ENCODE peak calls at places on chromosomes 6 and 20, in eight cellular contexts. M, J, V, I, O, E, F and S are unnamed samples.

GRCh38 chr20:16187956-16188616 is 385.2 kb downstream of the KIF16B start:
- DNase-seq in M (no peak), F (no peak), J (no peak), E (no peak), V (no peak), O (no peak), I (no peak), S (peak)

GRCh38 chr6:90284236-90284744 is 12.4 kb downstream of the BACH2 start:
- DNase-seq in I (no peak), E (peak), O (peak), J (peak), V (peak), F (no peak), M (no peak), S (peak)

GRCh38 chr6:19845271-19846046 is 8.3 kb downstream of the ID4 start:
- DNase-seq in O (no peak), M (no peak), F (no peak), J (no peak), V (no peak), E (peak), I (no peak), S (no peak)

GRCh38 chr20:40689943-40690835 is 1.2 kb upstream of the MAFB start:
- DNase-seq in I (peak), M (peak), J (peak), V (peak), O (peak), E (peak), F (peak), S (peak)

GRCh38 chr6:53300656-53301551 is 47.8 kb downstream of the ELOVL5 start:
- DNase-seq in I (no peak), F (no peak), O (no peak), V (no peak), M (no peak), E (no peak), J (no peak), S (peak)

GRCh38 chr6:41584668-41585205 is 38.6 kb downstream of the FOXP4 start:
- DNase-seq in F (no peak), M (no peak), J (no peak), O (no peak), E (no peak), I (no peak), V (no peak), S (no peak)

GRCh38 chr6:11692451-11693376 is 85.9 kb downstream of the ADTRP start:
- DNase-seq in E (no peak), V (peak), J (no peak), O (no peak), F (no peak), M (no peak), I (no peak), S (no peak)

GRCh38 chr6:158518196-158519127 is 41.4 kb upstream of the TMEM181 start:
- DNase-seq in E (peak), V (peak), J (peak), I (peak), O (peak), M (peak), F (peak), S (peak)

GRCh38 chr6:45595010-45595851 is 217.5 kb upstream of the SUPT3H start:
- DNase-seq in J (no peak), M (no peak), V (no peak), O (no peak), I (no peak), E (no peak), F (no peak), S (no peak)

DNA sequence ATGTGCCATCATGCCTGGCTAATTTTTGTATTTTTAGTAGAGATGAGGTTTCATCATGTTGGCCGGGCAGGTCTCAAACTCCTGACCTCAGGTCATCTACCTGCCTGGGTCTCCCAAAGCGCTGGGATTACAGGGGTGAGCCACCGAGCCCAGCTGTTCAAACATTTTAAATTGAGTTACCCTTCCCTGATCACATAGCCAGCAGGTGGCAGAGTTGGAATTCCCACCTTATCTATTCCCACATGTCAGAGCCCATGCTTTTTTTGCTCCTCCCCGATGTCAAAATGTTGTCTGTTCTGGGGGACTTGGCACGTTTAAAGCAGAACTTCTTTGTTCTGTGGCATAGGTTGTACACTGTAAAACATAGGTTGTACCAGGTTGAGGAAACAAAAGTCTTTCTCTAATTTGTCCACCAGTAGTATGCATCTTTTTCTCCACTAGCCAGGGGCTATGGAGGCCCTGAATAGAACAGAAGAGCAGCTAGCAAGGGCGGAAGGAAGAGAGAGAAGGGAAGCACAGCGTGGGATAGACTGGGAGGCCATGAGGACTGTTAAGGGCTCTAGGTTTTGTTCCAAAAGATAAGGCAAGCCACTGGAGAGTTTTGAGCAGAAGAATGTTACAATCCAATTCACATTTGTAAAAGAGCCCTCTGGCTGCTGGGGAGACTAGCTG is 7.3 kb upstream of the LBP start:
- DNase-seq in J (no peak), E (peak), I (no peak), O (peak), V (no peak), M (no peak), F (no peak), S (peak)
- TF ChIP-seq CTCF in J (no peak), E (peak), I (peak), O (peak), V (no peak), M (no peak), F (peak), S (peak)

GRCh38 chr6:129253731-129254130 is 370.8 kb downstream of the LAMA2 start:
- DNase-seq in O (no peak), F (no peak), J (no peak), I (no peak), M (no peak), V (no peak), E (no peak), S (no peak)

GRCh38 chr6:129251669-129252376 is 368.9 kb downstream of the LAMA2 start:
- DNase-seq in F (peak), J (peak), I (no peak), M (peak), V (peak), O (peak), E (peak), S (peak)

GRCh38 chr6:129248976-129249375 is 366.0 kb downstream of the LAMA2 start:
- DNase-seq in J (no peak), I (no peak), V (no peak), F (no peak), O (no peak), M (no peak), E (no peak), S (no peak)

GRCh38 chr6:129252377-129253071 is 369.6 kb downstream of the LAMA2 start:
- DNase-seq in J (no peak), M (no peak), E (peak), O (no peak), F (no peak), V (no peak), I (no peak), S (no peak)
- TF ChIP-seq CTCF in J (no peak), M (no peak), E (peak), O (no peak), F (peak), V (no peak), I (no peak), S (no peak)

GRCh38 chr6:44152109-44152461 is 6.5 kb upstream of the CAPN11 start:
- DNase-seq in O (no peak), E (no peak), M (no peak), I (no peak), F (no peak), J (no peak), V (no peak), S (no peak)
- TF ChIP-seq CTCF in O (no peak), E (no peak), M (no peak), I (no peak), F (peak), J (no peak), V (no peak), S (no peak)

GRCh38 chr20:25532015-25532751 is 53.1 kb downstream of the NINL start:
- DNase-seq in F (peak), O (peak), E (peak), M (no peak), V (no peak), J (no peak), I (no peak), S (no peak)
- TF ChIP-seq CTCF in F (no peak), O (no peak), E (peak), M (no peak), V (no peak), J (no peak), I (no peak), S (no peak)

GRCh38 chr20:11970243-11970836 is 52.6 kb downstream of the BTBD3 start:
- DNase-seq in O (no peak), J (no peak), I (no peak), F (no peak), M (no peak), E (no peak), V (no peak), S (no peak)

GRCh38 chr20:11965602-11966001 is 47.9 kb downstream of the BTBD3 start:
- DNase-seq in V (no peak), F (no peak), E (no peak), I (no peak), M (no peak), J (no peak), O (no peak), S (no peak)
- TF ChIP-seq CTCF in V (no peak), F (no peak), E (peak), I (no peak), M (no peak), J (no peak), O (no peak), S (no peak)

DNA sequence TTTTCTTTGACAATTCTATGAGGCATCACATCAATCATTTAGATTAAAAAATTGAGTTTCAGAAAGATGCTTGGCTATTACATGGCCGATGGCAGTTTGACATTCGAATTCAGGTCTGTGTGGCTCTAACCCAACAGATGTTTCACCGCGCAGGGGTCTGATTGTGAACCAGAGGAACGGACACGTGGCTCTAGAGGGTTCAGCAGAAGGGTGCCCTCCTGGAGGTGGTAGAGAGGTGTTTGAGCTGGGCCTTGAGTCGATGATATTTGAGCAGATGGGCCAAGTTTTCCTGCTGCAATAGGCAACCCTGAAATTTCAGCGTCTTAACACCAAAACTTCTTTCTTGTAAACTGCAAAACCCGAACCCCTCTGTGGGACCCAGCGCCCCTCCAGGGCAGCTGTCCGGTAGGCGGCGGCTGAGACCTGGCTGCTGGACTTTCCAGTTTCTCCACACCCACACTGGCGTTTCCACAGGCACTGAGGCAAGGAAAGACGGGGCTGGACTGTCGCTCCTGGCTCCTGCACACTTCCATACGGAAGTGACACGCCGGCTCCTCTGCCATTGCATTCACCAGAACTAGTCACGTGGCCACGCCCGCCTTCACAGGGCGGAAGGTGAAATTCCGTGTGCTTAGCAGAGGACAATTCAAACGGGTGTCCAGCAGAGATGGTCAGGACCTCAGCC is 11.3 kb upstream of the AFDN start:
- DNase-seq in O (no peak), F (no peak), I (no peak), V (no peak), E (no peak), J (no peak), M (no peak), S (no peak)
- TF ChIP-seq CTCF in O (no peak), F (no peak), I (no peak), V (no peak), E (no peak), J (no peak), M (no peak), S (no peak)